ENCODE peak calls at places on chromosome X, in six cellular contexts. One of them, this sample, is unnamed.

GRCh38 chrX:43556207-43556606 is 99.9 kb upstream of the MAOA start:
- DNase-seq in K562: no peak
- DNase-seq in endothelial cell of umbilical vein: no peak
- DNase-seq in HCT116: no peak
- DNase-seq in A549: no peak
- DNase-seq in H1: no peak
- DNase-seq in this sample: no peak

GRCh38 chrX:17836830-17837229 is 24.3 kb downstream of the RAI2 start:
- DNase-seq in K562: no peak
- DNase-seq in endothelial cell of umbilical vein: no peak
- DNase-seq in HCT116: no peak
- DNase-seq in H1: no peak
- DNase-seq in A549: no peak
- DNase-seq in this sample: peak; percentile 0

GRCh38 chrX:38335382-38335781 is 8.1 kb upstream of the RPGR start:
- DNase-seq in A549: no peak
- DNase-seq in endothelial cell of umbilical vein: no peak
- DNase-seq in K562: no peak
- DNase-seq in HCT116: no peak
- DNase-seq in H1: no peak
- DNase-seq in this sample: no peak

GRCh38 chrX:119871245-119871598 is 311 bp downstream of the RNF113A start:
- DNase-seq in A549: no peak
- DNase-seq in H1: no peak
- DNase-seq in endothelial cell of umbilical vein: no peak
- DNase-seq in HCT116: no peak
- DNase-seq in K562: peak; percentile 26
- DNase-seq in this sample: peak; percentile 59

GRCh38 chrX:47482065-47482511 is 934 bp downstream of the ZNF41 start:
- DNase-seq in H1: no peak
- DNase-seq in A549: no peak
- DNase-seq in K562: peak; percentile 17
- DNase-seq in HCT116: no peak
- DNase-seq in endothelial cell of umbilical vein: no peak
- DNase-seq in this sample: no peak

GRCh38 chrX:19544693-19545305 is 29.5 kb upstream of the MAP3K15 start:
- DNase-seq in H1: no peak
- DNase-seq in K562: peak; percentile 47
- DNase-seq in HCT116: peak; percentile 16
- DNase-seq in A549: peak; percentile 64
- DNase-seq in endothelial cell of umbilical vein: peak; percentile 43
- DNase-seq in this sample: peak; percentile 61

GRCh38 chrX:150012647-150013046 is 74.4 kb upstream of the EOLA2 start:
- DNase-seq in endothelial cell of umbilical vein: no peak
- DNase-seq in K562: no peak
- DNase-seq in HCT116: no peak
- DNase-seq in A549: no peak
- DNase-seq in H1: no peak
- DNase-seq in this sample: no peak

GRCh38 chrX:137930562-137930961 is 364.6 kb downstream of the ZIC3 start:
- DNase-seq in A549: no peak
- DNase-seq in endothelial cell of umbilical vein: no peak
- DNase-seq in K562: no peak
- DNase-seq in HCT116: no peak
- DNase-seq in H1: no peak
- DNase-seq in this sample: no peak

GRCh38 chrX:2427737-2428136 is 73.0 kb downstream of the DHRSX start:
- DNase-seq in endothelial cell of umbilical vein: no peak
- DNase-seq in A549: no peak
- DNase-seq in K562: no peak
- DNase-seq in HCT116: no peak
- DNase-seq in H1: no peak
- DNase-seq in this sample: no peak

GRCh38 chrX:110182865-110183264 is 135.0 kb downstream of the AMMECR1 start:
- DNase-seq in endothelial cell of umbilical vein: no peak
- DNase-seq in H1: no peak
- DNase-seq in K562: peak; percentile 23
- DNase-seq in A549: no peak
- DNase-seq in HCT116: no peak
- DNase-seq in this sample: no peak

GRCh38 chrX:45912316-45912715 is 632.9 kb downstream of the ZNF674 start:
- DNase-seq in endothelial cell of umbilical vein: no peak
- DNase-seq in HCT116: no peak
- DNase-seq in A549: no peak
- DNase-seq in H1: no peak
- DNase-seq in K562: no peak
- DNase-seq in this sample: no peak
- H3K4me3 ChIP-seq in endothelial cell of umbilical vein: no peak overlapping the region
- H3K4me3 ChIP-seq in HCT116: no peak overlapping the region
- H3K4me3 ChIP-seq in A549: no peak overlapping the region
- H3K4me3 ChIP-seq in H1: no peak overlapping the region
- H3K4me3 ChIP-seq in K562: no peak overlapping the region
- H3K4me3 ChIP-seq in this sample: no peak overlapping the region

DNA sequence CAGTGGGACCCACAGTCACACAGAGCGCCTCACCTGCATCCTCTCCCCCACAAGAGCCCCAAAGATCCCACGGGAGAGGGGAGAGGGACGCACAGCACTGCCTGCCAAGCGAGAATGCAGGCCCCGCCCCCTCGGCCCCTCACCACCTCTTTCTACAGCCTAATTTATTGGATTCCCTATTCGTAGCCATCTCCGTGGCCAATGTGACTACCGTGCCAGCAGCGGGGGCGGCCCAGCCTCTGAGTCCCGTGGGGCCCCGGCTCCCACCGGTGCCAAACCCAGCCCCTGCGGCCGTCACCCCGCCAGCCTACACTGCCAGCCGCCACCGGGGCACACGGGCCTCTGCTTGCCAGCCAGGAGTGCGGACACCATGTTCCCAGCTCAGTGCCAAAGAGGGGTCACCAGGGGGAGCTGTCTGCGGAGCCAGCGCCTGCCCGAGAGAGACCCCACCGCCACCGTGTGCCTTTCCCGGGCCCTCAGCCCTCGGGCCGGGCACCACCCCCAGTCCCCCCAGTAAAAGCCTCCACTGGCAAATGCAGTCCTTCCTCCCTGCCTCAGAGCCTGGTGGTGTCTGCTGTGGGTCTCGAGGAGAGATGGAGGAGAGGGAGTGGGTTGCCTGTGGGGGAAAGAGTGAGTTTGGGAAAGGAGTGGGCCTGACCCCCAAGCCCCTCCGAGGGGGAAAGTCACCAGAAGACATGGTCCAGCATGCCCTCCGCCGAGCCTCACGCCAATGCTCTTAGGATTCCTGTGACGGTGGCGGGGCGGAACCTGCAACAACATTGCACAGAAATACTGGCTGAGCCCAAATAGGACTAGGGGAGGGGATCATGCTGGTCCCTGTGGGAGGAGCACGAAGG is 19.6 kb upstream of the PLXNB3 start:
- DNase-seq in A549: peak; percentile 40
- DNase-seq in HCT116: no peak
- DNase-seq in H1: no peak
- DNase-seq in K562: no peak
- DNase-seq in endothelial cell of umbilical vein: peak; percentile 10
- DNase-seq in this sample: no peak
- TF ChIP-seq CTCF in A549: peak; percentile 1
- TF ChIP-seq CTCF in HCT116: no peak
- TF ChIP-seq CTCF in H1: no peak
- TF ChIP-seq CTCF in K562: peak; percentile 32
- TF ChIP-seq CTCF in endothelial cell of umbilical vein: peak; percentile 46
- TF ChIP-seq CTCF in this sample: no peak

GRCh38 chrX:33132569-33132968 is 78.8 kb downstream of the DMD start:
- DNase-seq in endothelial cell of umbilical vein: no peak
- DNase-seq in HCT116: no peak
- DNase-seq in A549: no peak
- DNase-seq in H1: no peak
- DNase-seq in K562: no peak
- DNase-seq in this sample: no peak

GRCh38 chrX:33138677-33139249 is 72.6 kb downstream of the DMD start:
- DNase-seq in K562: no peak
- DNase-seq in endothelial cell of umbilical vein: no peak
- DNase-seq in H1: no peak
- DNase-seq in A549: peak; percentile 1
- DNase-seq in HCT116: no peak
- DNase-seq in this sample: no peak

GRCh38 chrX:33128048-33128805 is 83.1 kb downstream of the DMD start:
- DNase-seq in H1: no peak
- DNase-seq in K562: no peak
- DNase-seq in A549: no peak
- DNase-seq in HCT116: no peak
- DNase-seq in endothelial cell of umbilical vein: no peak
- DNase-seq in this sample: no peak

GRCh38 chrX:33133320-33133719 is 78.0 kb downstream of the DMD start:
- DNase-seq in K562: no peak
- DNase-seq in endothelial cell of umbilical vein: no peak
- DNase-seq in A549: no peak
- DNase-seq in H1: no peak
- DNase-seq in HCT116: no peak
- DNase-seq in this sample: no peak

DNA sequence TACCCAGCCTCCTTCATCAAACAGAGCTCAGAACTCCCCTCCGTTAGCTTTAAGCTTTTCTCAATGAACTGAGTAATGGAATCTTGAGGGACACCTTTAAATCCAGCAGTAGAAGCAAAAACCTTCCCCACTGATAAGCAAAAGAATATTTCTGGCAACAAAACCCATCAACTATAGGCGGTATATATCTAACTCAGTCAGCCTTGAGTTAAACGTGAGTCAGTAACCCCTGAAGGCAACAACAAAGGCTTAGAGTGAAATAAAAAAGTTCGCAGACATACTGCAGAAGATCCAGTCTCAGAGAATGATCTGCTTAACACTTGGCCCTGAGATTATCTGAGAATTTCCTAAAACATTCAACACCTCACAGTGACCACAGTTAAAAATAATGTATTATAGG is 77.2 kb downstream of the DMD start:
- DNase-seq in K562: no peak
- DNase-seq in endothelial cell of umbilical vein: no peak
- DNase-seq in A549: no peak
- DNase-seq in HCT116: no peak
- DNase-seq in H1: no peak
- DNase-seq in this sample: no peak
- TF ChIP-seq MAX in K562: no peak
- TF ChIP-seq MAX in endothelial cell of umbilical vein: no peak
- TF ChIP-seq MAX in A549: no peak
- TF ChIP-seq MAX in HCT116: no peak
- TF ChIP-seq MAX in H1: no peak
- TF ChIP-seq MAX in this sample: no peak

DNA sequence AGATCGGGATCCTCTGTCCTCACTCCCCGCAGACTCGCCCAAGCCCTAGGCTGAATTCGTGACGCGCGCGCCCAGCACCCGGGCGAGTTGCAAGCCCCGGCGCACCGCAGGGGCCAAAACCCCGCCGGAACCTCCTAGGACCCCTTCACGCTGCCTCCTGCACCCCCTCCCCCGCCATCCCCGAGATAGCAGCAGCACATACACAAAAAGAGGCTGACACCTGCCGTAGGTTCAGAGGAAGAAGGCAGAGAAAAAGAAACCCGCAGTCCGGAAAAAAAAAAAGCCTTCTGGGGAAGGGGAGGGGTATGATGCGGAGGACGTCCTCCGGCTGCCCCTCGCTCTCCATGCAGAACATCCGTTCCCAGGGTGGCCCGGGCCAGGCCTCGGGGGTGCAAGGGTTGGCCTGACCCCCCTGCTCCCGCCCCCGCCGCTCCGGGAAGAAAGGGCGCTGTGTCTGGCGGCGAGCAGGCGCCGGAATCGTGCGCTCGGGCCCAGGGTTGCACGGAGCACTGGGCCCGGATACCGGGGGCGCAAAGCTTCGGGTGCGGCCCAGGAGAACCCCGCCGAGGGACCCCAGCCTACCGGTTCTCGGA is 2.5 kb downstream of the NLGN4X start:
- DNase-seq in K562: no peak
- DNase-seq in H1: no peak
- DNase-seq in HCT116: no peak
- DNase-seq in endothelial cell of umbilical vein: no peak
- DNase-seq in A549: no peak
- DNase-seq in this sample: no peak
- H3K4me3 ChIP-seq in K562: no peak overlapping the region
- H3K4me3 ChIP-seq in H1: peak overlapping the region; percentile 55
- H3K4me3 ChIP-seq in HCT116: no peak overlapping the region
- H3K4me3 ChIP-seq in endothelial cell of umbilical vein: no peak overlapping the region
- H3K4me3 ChIP-seq in A549: peak overlapping the region; percentile 38
- H3K4me3 ChIP-seq in this sample: no peak overlapping the region

DNA sequence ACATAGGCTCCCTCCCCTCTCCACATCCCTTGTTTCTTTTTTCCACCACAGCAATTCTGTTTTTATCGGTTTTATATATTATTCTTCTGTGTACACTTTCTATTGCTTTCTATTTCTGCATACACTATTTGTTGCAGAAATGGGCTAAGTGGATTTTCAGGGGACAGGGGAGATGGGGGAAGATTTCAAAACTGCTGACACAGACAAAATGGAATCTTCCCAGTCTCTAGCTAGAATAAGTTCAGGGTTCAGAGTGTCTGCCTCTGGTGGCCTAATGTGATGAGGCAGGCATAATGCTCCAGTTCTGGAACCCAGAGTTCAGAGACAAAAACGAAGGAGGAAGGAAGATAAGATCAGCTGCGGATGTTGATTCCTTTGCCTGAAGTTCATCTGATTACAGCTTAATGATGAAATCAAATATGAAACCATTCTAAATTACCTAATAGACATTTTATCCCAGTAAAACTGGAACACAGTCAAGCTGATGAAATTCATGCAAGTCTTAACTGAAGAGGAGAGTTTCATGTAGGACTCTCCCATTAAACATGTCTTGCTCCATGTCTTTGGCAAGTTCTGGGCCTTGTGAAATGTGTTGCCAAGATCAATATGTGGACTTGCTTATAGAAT is 447.1 kb downstream of the AFF2 start:
- DNase-seq in endothelial cell of umbilical vein: no peak
- DNase-seq in H1: no peak
- DNase-seq in A549: no peak
- DNase-seq in HCT116: no peak
- DNase-seq in K562: no peak
- DNase-seq in this sample: peak; percentile 1
- TF ChIP-seq CTCF in endothelial cell of umbilical vein: no peak
- TF ChIP-seq CTCF in H1: no peak
- TF ChIP-seq CTCF in A549: no peak
- TF ChIP-seq CTCF in HCT116: no peak
- TF ChIP-seq CTCF in K562: no peak
- TF ChIP-seq CTCF in this sample: no peak

GRCh38 chrX:40877869-40878268 is 142.5 kb upstream of the MED14 start:
- DNase-seq in endothelial cell of umbilical vein: peak; percentile 60
- DNase-seq in H1: no peak
- DNase-seq in A549: peak; percentile 37
- DNase-seq in HCT116: peak; percentile 3
- DNase-seq in K562: no peak
- DNase-seq in this sample: peak; percentile 31
- TF ChIP-seq MAX in endothelial cell of umbilical vein: no peak
- TF ChIP-seq MAX in H1: no peak
- TF ChIP-seq MAX in A549: no peak
- TF ChIP-seq MAX in HCT116: no peak
- TF ChIP-seq MAX in K562: no peak
- TF ChIP-seq MAX in this sample: no peak